ENCODE peak calls at places on chromosomes 12 and 14, in four cellular contexts. P is PC-3, S is GM23248, X is HepG2. R is an unnamed sample.

GRCh38 chr12:41856228-41856627 is 288.4 kb downstream of the GXYLT1 start:
- DNase-seq in P (no peak), S (no peak), X (no peak), R (no peak)

GRCh38 chr14:81450100-81450531 is 50.0 kb upstream of the STON2 start:
- DNase-seq in P (no peak), S (peak; percentile 36), X (no peak), R (no peak)

GRCh38 chr14:92532490-92533163 is 19.0 kb downstream of the RIN3 start:
- DNase-seq in P (no peak), S (no peak), X (no peak), R (no peak)

GRCh38 chr14:95953111-95953724 is 76.6 kb downstream of the TUNAR start:
- DNase-seq in P (no peak), S (peak; percentile 35), X (no peak), R (peak; percentile 53)

GRCh38 chr12:108572166-108572790 is 9.9 kb downstream of the ISCU start:
- DNase-seq in P (peak; percentile 11), S (no peak), X (no peak), R (no peak)

GRCh38 chr12:82671673-82672195 is 15.0 kb upstream of the TMTC2 start:
- DNase-seq in P (peak; percentile 66), S (no peak), X (no peak), R (no peak)

GRCh38 chr14:21123429-21123828 is 22.6 kb downstream of the TMEM253 start:
- DNase-seq in P (no peak), S (no peak), X (peak; percentile 44), R (no peak)

GRCh38 chr12:69309461-69309860 is 38.7 kb upstream of the LYZ start:
- DNase-seq in P (no peak), S (no peak), X (no peak), R (no peak)

GRCh38 chr14:64758711-64759554 is 54.7 kb downstream of the PLEKHG3 start:
- DNase-seq in P (peak; percentile 82), S (peak; percentile 90), X (peak; percentile 72), R (peak; percentile 89)

GRCh38 chr14:97270308-97270707 is 473.1 kb downstream of the VRK1 start:
- DNase-seq in P (peak; percentile 55), S (no peak), X (peak; percentile 5), R (peak; percentile 58)

GRCh38 chr12:43969882-43970281 is 134.0 kb downstream of the TMEM117 start:
- DNase-seq in P (peak; percentile 75), S (peak; percentile 67), X (no peak), R (no peak)
- H3K4me1 ChIP-seq in P (peaks cover 6% of the 10 kb centered on the region), S (no peaks in the 10 kb centered on the region), X (peaks cover 6% of the 10 kb centered on the region), R (no peaks in the 10 kb centered on the region)

GRCh38 chr12:3366451-3367155 is 124.4 kb upstream of the PRMT8 start:
- DNase-seq in P (no peak), S (no peak), X (no peak), R (no peak)
- TF ChIP-seq EZH2 in P (no peak), S (no peak), X (no peak), R (no peak)

GRCh38 chr14:103712633-103713247 is 2.5 kb downstream of the XRCC3 start:
- DNase-seq in P (no peak), S (no peak), X (no peak), R (no peak)
- H3K27ac ChIP-seq in P (peak overlapping the region; percentile 49), S (no peak overlapping the region), X (peak overlapping the region; percentile 17), R (no peak overlapping the region)

DNA sequence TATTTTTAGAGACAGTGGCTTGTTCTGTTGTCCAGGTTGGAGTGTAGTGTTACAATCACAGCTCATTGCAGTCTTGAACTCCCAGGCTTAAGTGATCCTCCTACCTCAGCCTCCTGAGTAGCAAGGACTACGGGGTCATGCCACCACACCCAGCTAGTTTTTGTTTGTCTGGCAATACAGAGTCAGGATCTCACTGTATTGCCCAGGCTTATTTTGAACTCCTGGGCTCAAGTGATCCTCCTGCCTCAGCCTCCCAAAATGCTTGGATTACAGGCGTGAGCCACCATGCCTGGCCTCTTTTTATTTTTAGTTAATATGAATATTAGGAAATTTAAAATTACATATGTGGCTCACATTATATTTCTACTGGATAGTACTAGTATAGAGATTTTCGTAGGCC is 28.9 kb downstream of the PPTC7 start:
- DNase-seq in P (no peak), S (no peak), X (no peak), R (no peak)
- H3K4me1 ChIP-seq in P (peaks cover 20% of the 10 kb centered on the region), S (peaks cover 22% of the 10 kb centered on the region), X (peaks cover 9% of the 10 kb centered on the region), R (no peaks in the 10 kb centered on the region)

DNA sequence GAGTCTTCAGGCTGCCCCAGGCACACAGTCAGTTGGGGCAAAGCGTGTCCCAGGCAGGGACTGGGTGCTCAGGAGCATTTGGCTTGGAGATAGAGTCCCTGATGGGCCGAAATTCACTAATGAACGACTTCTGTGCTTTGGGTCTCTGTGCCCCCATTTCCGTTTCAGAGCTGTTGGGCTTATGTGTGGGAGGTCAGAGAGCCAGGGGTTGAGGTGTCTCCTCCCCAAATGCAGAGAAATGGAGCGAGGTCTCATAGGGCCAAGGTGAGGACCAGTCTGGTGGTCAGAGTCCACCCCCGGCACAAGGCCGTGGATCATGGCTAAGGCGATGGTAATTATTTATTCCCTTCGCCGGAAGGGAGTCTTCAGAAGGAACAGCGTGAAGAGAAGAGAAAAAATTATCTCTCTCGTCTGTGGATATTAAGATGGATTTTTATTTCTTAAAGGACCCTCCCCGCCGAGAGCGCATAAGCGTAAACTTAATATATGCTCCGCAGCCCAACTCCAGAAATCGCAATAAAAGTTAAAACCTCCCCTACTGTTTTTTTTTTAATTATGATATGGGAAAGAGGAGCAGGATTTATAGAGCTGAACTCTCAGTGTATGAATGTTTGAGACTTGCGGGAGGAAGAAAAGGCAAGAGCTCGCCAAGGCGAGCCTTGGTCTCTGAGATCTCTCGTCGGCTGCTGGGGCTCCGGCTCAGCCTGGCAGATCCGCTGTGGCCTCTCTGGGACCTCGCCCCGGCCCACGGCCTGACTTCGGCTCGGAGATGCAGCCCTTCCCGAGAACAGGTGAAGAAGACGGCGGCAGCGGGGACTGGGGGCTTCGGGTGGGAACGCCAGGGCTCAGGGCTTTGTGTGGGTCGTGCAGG is 6.3 kb upstream of the HOXC9 start:
- DNase-seq in P (no peak), S (no peak), X (no peak), R (no peak)
- TF ChIP-seq EZH2 in P (no peak), S (no peak), X (no peak), R (no peak)

GRCh38 chr14:102481791-102482238 is 27.8 kb downstream of the ANKRD9 start:
- DNase-seq in P (peak; percentile 86), S (peak; percentile 77), X (peak; percentile 91), R (peak; percentile 63)
- H3K27ac ChIP-seq in P (peak overlapping the region; percentile 77), S (peak overlapping the region; percentile 43), X (peak overlapping the region; percentile 40), R (peak overlapping the region; percentile 76)

GRCh38 chr14:67580336-67581230 is 19.5 kb downstream of the PIGH start:
- DNase-seq in P (no peak), S (no peak), X (no peak), R (peak; percentile 72)

GRCh38 chr14:67583711-67584644 is 16.1 kb downstream of the PIGH start:
- DNase-seq in P (peak; percentile 72), S (peak; percentile 58), X (peak; percentile 58), R (peak; percentile 67)

GRCh38 chr14:67579636-67580035 is 20.4 kb downstream of the PIGH start:
- DNase-seq in P (no peak), S (no peak), X (no peak), R (no peak)

GRCh38 chr14:67584931-67585330 is 15.1 kb downstream of the PIGH start:
- DNase-seq in P (no peak), S (no peak), X (no peak), R (no peak)

DNA sequence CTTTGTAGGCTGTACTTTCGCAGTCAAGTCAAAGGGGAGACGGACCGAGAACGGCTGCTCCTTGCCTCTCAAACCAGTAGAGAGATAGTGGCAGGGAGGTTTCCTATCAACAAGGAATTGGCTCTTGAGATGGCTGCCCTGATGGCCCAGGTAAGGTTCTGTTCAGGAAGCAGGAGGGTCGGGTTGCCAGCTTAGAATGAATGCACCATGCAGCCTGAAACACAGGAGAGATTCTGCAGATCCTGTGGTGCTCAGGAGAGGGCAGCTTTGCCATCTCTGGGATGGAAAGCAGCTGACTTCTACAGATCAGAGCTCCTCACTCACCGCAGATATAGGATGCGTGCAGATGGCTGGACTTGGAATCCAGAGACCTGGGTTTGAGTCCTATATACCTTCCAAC is 18.0 kb downstream of the PIGH start:
- DNase-seq in P (no peak), S (no peak), X (no peak), R (no peak)
- H3K4me1 ChIP-seq in P (no peaks in the 10 kb centered on the region), S (no peaks in the 10 kb centered on the region), X (no peaks in the 10 kb centered on the region), R (peaks cover 15% of the 10 kb centered on the region)